ENCODE peak calls at places on chromosomes 2 and 18, in four cellular contexts. D is PC-3, E is upper lobe of right lung, Q is astrocyte. F is an unnamed sample.

GRCh38 chr2:77778917-77779316 is 256.7 kb upstream of the LRRTM4 start:
- DNase-seq in D (no peak), E (no peak), Q (no peak), F (no peak)

GRCh38 chr2:60771508-60771907 is 15.4 kb downstream of the PAPOLG start:
- DNase-seq in D (no peak), E (no peak), Q (no peak), F (no peak)

GRCh38 chr2:197915548-197916265 is 111.3 kb downstream of the PLCL1 start:
- DNase-seq in D (no peak), E (no peak), Q (peak), F (peak)

GRCh38 chr2:197011033-197011432 is 84.5 kb upstream of the PGAP1 start:
- DNase-seq in D (no peak), E (no peak), Q (no peak), F (no peak)

GRCh38 chr2:38377501-38378258 is 607 bp upstream of the ATL2 start:
- DNase-seq in D (peak), E (no peak), Q (peak), F (peak)

GRCh38 chr18:57523171-57523956 is 63.1 kb downstream of the FECH start:
- DNase-seq in D (no peak), E (no peak), Q (no peak), F (no peak)

GRCh38 chr2:75607988-75608683 is 38.4 kb upstream of the MRPL19 start:
- DNase-seq in D (peak), E (no peak), Q (peak), F (no peak)

GRCh38 chr2:120373424-120373823 is 27.5 kb downstream of the INHBB start:
- DNase-seq in D (no peak), E (no peak), Q (no peak), F (no peak)

GRCh38 chr2:173752152-173752551 is 213.0 kb downstream of the SP3 start:
- DNase-seq in D (peak), E (no peak), Q (no peak), F (peak)

GRCh38 chr2:223416826-223417610 is 185.1 kb downstream of the SCG2 start:
- DNase-seq in D (no peak), E (no peak), Q (peak), F (peak)

GRCh38 chr18:46449033-46449432 is 208.0 kb downstream of the LOXHD1 start:
- DNase-seq in D (no peak), E (no peak), Q (no peak), F (no peak)

GRCh38 chr2:191315365-191315752 is 70.2 kb downstream of the MYO1B start:
- DNase-seq in D (no peak), E (no peak), Q (no peak), F (no peak)

GRCh38 chr2:68255736-68256450 is 3.6 kb upstream of the PPP3R1 start:
- DNase-seq in D (peak), E (no peak), Q (peak), F (no peak)

GRCh38 chr2:184187421-184187971 is 410.8 kb upstream of the ZNF804A start:
- DNase-seq in D (no peak), E (peak), Q (no peak), F (no peak)

GRCh38 chr18:2417861-2418610 is 153.3 kb downstream of the METTL4 start:
- DNase-seq in D (peak), E (no peak), Q (peak), F (no peak)

GRCh38 chr18:23237524-23238151 is 102.4 kb downstream of the CABLES1 start:
- DNase-seq in D (no peak), E (peak), Q (peak), F (no peak)

GRCh38 chr2:206693399-206694137 is 24.6 kb downstream of the DYTN start:
- DNase-seq in D (peak), E (no peak), Q (peak), F (peak)

GRCh38 chr2:242031481-242032019 is 162.0 kb downstream of the RTP5 start:
- DNase-seq in D (peak), E (peak), Q (peak), F (peak)

GRCh38 chr2:54639609-54640008 is 83.9 kb upstream of the EML6 start:
- DNase-seq in D (peak), E (no peak), Q (no peak), F (no peak)

GRCh38 chr2:201707753-201708152 is 9.3 kb upstream of the MPP4 start:
- DNase-seq in D (peak), E (no peak), Q (peak), F (peak)
- TF ChIP-seq CTCF in D (peak), E (no peak), Q (no peak), F (no peak)

DNA sequence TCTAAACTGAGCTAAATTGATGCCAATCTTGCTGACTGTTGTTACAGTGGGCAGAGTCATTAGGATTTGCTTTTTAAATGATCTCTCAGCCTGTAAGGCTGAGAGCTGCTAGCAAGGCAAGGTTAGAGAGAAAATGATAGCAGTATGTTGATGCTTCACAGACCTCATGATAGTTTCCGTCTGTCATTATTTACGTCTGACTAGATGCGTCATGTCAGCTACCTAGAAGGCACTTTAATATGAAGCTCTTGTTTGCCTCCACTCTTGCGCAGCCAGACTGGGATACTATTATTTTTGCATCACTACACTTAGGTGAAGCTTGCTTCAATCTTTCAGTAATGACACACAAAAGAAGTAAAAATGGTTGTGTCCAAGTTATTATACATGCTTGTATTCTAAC is 313.8 kb downstream of the LNPK start:
- DNase-seq in D (no peak), E (no peak), Q (no peak), F (no peak)
- TF ChIP-seq CTCF in D (no peak), E (no peak), Q (no peak), F (no peak)

GRCh38 chr2:39625927-39626270 is 39.8 kb upstream of the TMEM178A start:
- DNase-seq in D (peak), E (no peak), Q (no peak), F (no peak)
- TF ChIP-seq CTCF in D (no peak), E (no peak), Q (no peak), F (no peak)

GRCh38 chr18:13462686-13463085 is 244.1 kb downstream of the LDLRAD4 start:
- DNase-seq in D (no peak), E (peak), Q (no peak), F (no peak)

GRCh38 chr18:13463526-13463925 is 245.0 kb downstream of the LDLRAD4 start:
- DNase-seq in D (no peak), E (no peak), Q (no peak), F (no peak)

GRCh38 chr18:13465126-13465446 is 246.5 kb downstream of the LDLRAD4 start:
- DNase-seq in D (no peak), E (no peak), Q (no peak), F (no peak)

GRCh38 chr18:13465476-13465875 is 246.9 kb downstream of the LDLRAD4 start:
- DNase-seq in D (no peak), E (no peak), Q (no peak), F (no peak)

GRCh38 chr18:13464432-13465125 is 246.0 kb downstream of the LDLRAD4 start:
- DNase-seq in D (no peak), E (peak), Q (peak), F (no peak)
- TF ChIP-seq CTCF in D (no peak), E (no peak), Q (no peak), F (no peak)

F was measured in MCF 10A.